ENCODE peak calls at places on chromosome X, in nine cellular contexts. X is astrocyte, M is neural progenitor cell, H is psoas muscle, E is hepatocyte, R is ovary, V is right atrium auricular region, J is prostate gland, P is upper lobe of left lung. I is an unnamed sample.

GRCh38 chrX:40165861-40166260 is 68.1 kb upstream of the BCOR start:
- DNase-seq in X (no peak), P (no peak), J (no peak), E (no peak), R (no peak), M (no peak), H (no peak), V (no peak), I (no peak)

GRCh38 chrX:115233497-115234219 is at the start of gene LRCH2:
- DNase-seq in J (peak), P (peak), H (peak), X (peak), E (peak), M (peak), R (peak), V (no peak), I (peak)

GRCh38 chrX:53048169-53049126 is at the start of gene GPR173:
- DNase-seq in P (peak), X (peak), H (no peak), E (peak), R (peak), V (no peak), J (no peak), M (peak), I (peak)

GRCh38 chrX:47198687-47199080 is 5.1 kb downstream of the UBA1 start:
- DNase-seq in H (peak), R (no peak), M (no peak), X (no peak), P (no peak), J (no peak), E (no peak), V (no peak), I (no peak)

GRCh38 chrX:125131146-125131545 is 188.5 kb upstream of the TEX13C start:
- DNase-seq in H (no peak), M (peak), J (no peak), V (no peak), P (no peak), E (peak), R (no peak), X (no peak), I (no peak)

GRCh38 chrX:15739886-15740285 is 1.8 kb downstream of the CA5B start:
- DNase-seq in R (no peak), X (no peak), H (no peak), E (no peak), V (no peak), J (no peak), P (no peak), M (no peak), I (no peak)

GRCh38 chrX:56728321-56728720 is 722 bp upstream of the NBDY start:
- DNase-seq in R (no peak), X (no peak), V (no peak), J (no peak), P (no peak), M (no peak), H (no peak), E (no peak), I (no peak)

GRCh38 chrX:147376601-147377387 is 534.9 kb upstream of the FMR1 start:
- DNase-seq in M (peak), E (no peak), H (peak), P (no peak), V (no peak), J (no peak), X (no peak), R (no peak), I (no peak)

GRCh38 chrX:100946521-100946920 is 17.8 kb upstream of the XKRX start:
- DNase-seq in P (no peak), J (no peak), R (no peak), E (no peak), H (no peak), X (peak), M (no peak), V (no peak), I (no peak)

GRCh38 chrX:151398346-151398745 is 1.3 kb downstream of the VMA21 start:
- DNase-seq in V (no peak), M (no peak), H (no peak), R (no peak), X (no peak), J (no peak), E (no peak), P (no peak), I (no peak)

GRCh38 chrX:16743604-16744325 is 24.4 kb downstream of the SYAP1 start:
- DNase-seq in V (no peak), R (no peak), H (no peak), M (no peak), P (no peak), X (peak), J (no peak), E (no peak), I (no peak)

GRCh38 chrX:47217121-47217851 is 1.2 kb upstream of the CDK16 start:
- DNase-seq in R (peak), H (no peak), E (peak), V (no peak), M (no peak), X (peak), P (peak), J (peak), I (no peak)

GRCh38 chrX:136346506-136346905 is 45.7 kb downstream of the ADGRG4 start:
- DNase-seq in V (no peak), X (no peak), M (no peak), H (no peak), P (no peak), R (no peak), J (no peak), E (no peak), I (no peak)

GRCh38 chrX:47587091-47587891 is 5.1 kb downstream of the TIMP1 start:
- DNase-seq in P (no peak), V (no peak), J (no peak), M (no peak), E (no peak), X (no peak), H (no peak), R (no peak), I (no peak)

GRCh38 chrX:48761674-48762471 is at the start of gene GLOD5:
- DNase-seq in X (no peak), E (peak), H (no peak), M (peak), J (peak), P (peak), V (no peak), R (peak), I (peak)

GRCh38 chrX:16320765-16321355 is 153.6 kb downstream of the MAGEB17 start:
- DNase-seq in H (no peak), X (peak), E (no peak), P (no peak), V (no peak), R (no peak), J (no peak), M (no peak), I (no peak)

GRCh38 chrX:45697591-45697990 is 496.9 kb upstream of the DIPK2B start:
- DNase-seq in X (peak), M (no peak), V (no peak), P (no peak), J (no peak), R (no peak), E (no peak), H (no peak), I (no peak)

GRCh38 chrX:54708404-54708803 is 89.7 kb downstream of the ITIH6 start:
- DNase-seq in V (no peak), M (no peak), P (no peak), J (no peak), R (no peak), H (no peak), E (no peak), X (no peak), I (no peak)

GRCh38 chrX:37076983-37077382 is 68.8 kb downstream of the FAM47C start:
- DNase-seq in J (no peak), R (no peak), X (no peak), P (no peak), H (no peak), E (no peak), V (no peak), M (no peak), I (no peak)

GRCh38 chrX:75211976-75212375 is 55.9 kb upstream of the ABCB7 start:
- DNase-seq in R (no peak), X (no peak), P (no peak), V (no peak), J (no peak), E (no peak), M (no peak), H (no peak), I (no peak)

GRCh38 chrX:79266702-79267101 is 100.4 kb downstream of the ITM2A start:
- DNase-seq in R (no peak), X (no peak), V (no peak), M (no peak), H (no peak), E (no peak), P (no peak), J (no peak), I (no peak)

GRCh38 chrX:13669246-13669689 is 16.3 kb downstream of the TCEANC start:
- DNase-seq in R (peak), M (no peak), P (no peak), J (peak), H (no peak), X (peak), E (peak), V (peak), I (no peak)

GRCh38 chrX:139049455-139049854 is 337.9 kb upstream of the FGF13 start:
- DNase-seq in J (no peak), R (no peak), M (no peak), V (no peak), P (no peak), E (no peak), X (peak), H (no peak), I (no peak)

GRCh38 chrX:11257711-11258110 is 35.5 kb upstream of the AMELX start:
- DNase-seq in R (no peak), V (no peak), P (no peak), X (no peak), E (peak), H (no peak), M (peak), J (no peak), I (no peak)

GRCh38 chrX:47515941-47516649 is 33.1 kb upstream of the ZNF41 start:
- DNase-seq in P (no peak), V (no peak), H (no peak), J (no peak), E (no peak), R (no peak), X (peak), M (no peak), I (no peak)

GRCh38 chrX:46865281-46865680 is 28.4 kb downstream of the RP2 start:
- DNase-seq in J (no peak), R (no peak), P (no peak), V (no peak), E (no peak), X (peak), M (no peak), H (no peak), I (no peak)

GRCh38 chrX:148871422-148872152 is 371.2 kb downstream of the AFF2 start:
- DNase-seq in J (no peak), P (no peak), R (no peak), X (peak), E (no peak), M (no peak), V (no peak), H (no peak), I (no peak)

GRCh38 chrX:10620121-10620699 is at the start of gene MID1:
- DNase-seq in H (peak), X (peak), R (peak), E (peak), P (peak), M (peak), J (peak), V (peak), I (peak)

GRCh38 chrX:40749874-40750273 is 14.5 kb upstream of the MED14 start:
- DNase-seq in J (no peak), X (no peak), E (no peak), H (no peak), V (no peak), P (no peak), M (no peak), R (no peak), I (no peak)

GRCh38 chrX:46203115-46203514 is 342.1 kb downstream of the ZNF674 start:
- DNase-seq in J (no peak), R (no peak), P (no peak), H (no peak), E (no peak), V (no peak), X (peak), M (no peak), I (no peak)

GRCh38 chrX:129957241-129958099 is 25.0 kb upstream of the BCORL1 start:
- DNase-seq in V (peak), J (no peak), P (peak), X (peak), R (peak), E (peak), H (peak), M (peak), I (peak)

GRCh38 chrX:106862972-106863688 is 40.0 kb downstream of the RIPPLY1 start:
- DNase-seq in X (no peak), P (peak), R (no peak), M (peak), E (peak), V (no peak), H (no peak), J (no peak), I (peak)

GRCh38 chrX:128020701-128021100 is 31.5 kb downstream of the ACTRT1 start:
- DNase-seq in M (no peak), P (no peak), J (no peak), R (no peak), V (no peak), H (no peak), X (peak), E (peak), I (no peak)

GRCh38 chrX:84362184-84362838 is 139.9 kb downstream of the HDX start:
- DNase-seq in V (no peak), J (no peak), H (no peak), M (no peak), E (peak), X (no peak), P (no peak), R (no peak), I (no peak)

GRCh38 chrX:119118780-119119395 is 8.7 kb downstream of the KIAA1210 start:
- DNase-seq in R (peak), E (peak), X (peak), V (no peak), P (no peak), H (peak), M (peak), J (peak), I (peak)

GRCh38 chrX:74291577-74291963 is 12.4 kb upstream of the ZCCHC13 start:
- DNase-seq in X (no peak), J (no peak), V (no peak), R (no peak), H (no peak), P (no peak), E (no peak), M (no peak), I (no peak)

GRCh38 chrX:77953708-77954107 is 15.7 kb downstream of the PGAM4 start:
- DNase-seq in J (peak), P (no peak), E (no peak), V (no peak), M (no peak), R (no peak), X (peak), H (no peak), I (no peak)

GRCh38 chrX:41824551-41824950 is 98.8 kb downstream of the CASK start:
- DNase-seq in R (no peak), M (no peak), E (peak), X (peak), H (no peak), P (no peak), V (no peak), J (no peak), I (no peak)

GRCh38 chrX:136819026-136819425 is 38.3 kb upstream of the ARHGEF6 start:
- DNase-seq in V (no peak), J (no peak), E (no peak), R (no peak), H (no peak), M (no peak), X (no peak), P (no peak), I (no peak)

DNA sequence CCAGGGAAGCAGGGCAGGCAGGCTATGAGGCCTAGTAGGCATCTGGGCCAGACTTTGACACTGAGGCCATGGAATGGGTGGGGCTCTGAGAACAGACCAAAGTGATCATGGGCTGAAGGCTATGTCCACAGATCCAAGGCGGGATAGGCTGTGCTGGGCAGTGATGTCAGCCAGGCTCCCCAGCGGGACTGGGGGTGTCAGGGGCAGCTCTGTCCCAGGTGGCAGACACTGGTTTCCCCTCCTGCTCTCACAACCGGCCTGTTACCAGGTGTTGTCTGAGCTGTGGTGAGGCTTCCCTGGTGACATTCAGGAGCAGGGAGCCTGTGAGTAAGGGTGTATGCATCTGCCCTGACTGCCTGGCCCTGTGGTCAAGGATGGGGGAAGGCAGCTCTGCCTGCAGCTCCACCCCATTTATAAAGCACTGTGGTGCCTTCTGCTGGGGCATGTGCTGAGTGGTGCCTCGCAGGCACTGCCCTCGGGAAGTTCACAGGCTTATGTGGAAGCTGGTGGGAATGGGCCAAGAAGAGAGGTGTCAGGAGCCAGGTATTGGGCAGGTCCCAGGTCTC is 2.9 kb downstream of the IL9R start:
- DNase-seq in X (no peak), E (peak), R (no peak), H (no peak), J (no peak), P (no peak), M (no peak), V (no peak), I (no peak)
- H3K27ac ChIP-seq in X (no peak), E (no peak), R (no peak), H (no peak), J (no peak), P (no peak), M (no peak), V (no peak), I (no peak)

GRCh38 chrX:30513284-30513683 is 64.3 kb downstream of the TASL start:
- DNase-seq in P (no peak), E (no peak), X (no peak), H (no peak), J (no peak), R (no peak), M (peak), V (no peak), I (no peak)
- TF ChIP-seq CTCF in P (peak), E (peak), X (peak), H (peak), J (no peak), R (no peak), M (peak), V (no peak), I (peak)

GRCh38 chrX:44344194-44344593 is 722 bp upstream of the EFHC2 start:
- DNase-seq in E (no peak), J (no peak), P (no peak), X (no peak), M (no peak), V (no peak), R (peak), H (no peak), I (no peak)
- H3K27ac ChIP-seq in E (peak), J (no peak), P (peak), X (no peak), M (no peak), V (peak), R (no peak), H (no peak), I (no peak)

DNA sequence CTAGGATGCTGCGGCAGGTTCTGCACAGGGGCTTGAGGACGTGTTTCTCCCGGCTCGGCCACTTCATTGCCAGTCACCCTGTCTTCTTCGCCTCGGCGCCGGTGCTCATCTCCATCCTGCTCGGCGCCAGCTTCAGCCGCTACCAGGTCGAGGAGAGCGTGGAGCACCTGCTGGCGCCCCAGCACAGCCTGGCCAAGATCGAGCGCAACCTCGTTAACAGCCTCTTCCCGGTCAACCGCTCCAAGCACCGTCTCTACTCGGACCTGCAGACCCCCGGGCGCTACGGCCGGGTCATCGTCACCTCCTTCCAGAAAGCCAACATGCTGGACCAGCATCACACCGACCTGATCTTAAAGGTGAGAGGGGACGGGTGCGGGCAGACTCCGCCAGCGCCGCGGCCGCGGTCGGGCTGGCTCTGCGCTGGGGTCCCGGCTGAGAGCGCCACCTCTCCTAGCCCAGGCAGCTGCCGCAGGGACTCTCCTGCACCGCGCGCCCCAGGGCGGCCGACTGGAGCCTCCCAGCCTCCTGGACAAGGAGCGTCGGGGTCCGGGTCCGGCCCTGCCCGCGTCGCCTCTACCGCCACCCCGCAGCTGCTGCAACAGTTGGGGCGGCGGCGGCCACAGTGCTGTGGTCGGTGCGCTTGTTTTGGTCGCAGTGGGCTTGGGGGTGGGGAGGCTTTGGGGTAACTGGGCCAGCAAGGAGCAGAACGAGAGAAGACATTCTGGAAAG is 386 bp downstream of the PTCHD1 start:
- DNase-seq in E (peak), V (no peak), J (no peak), M (peak), X (no peak), R (no peak), P (peak), H (peak), I (peak)
- TF ChIP-seq CTCF in E (no peak), V (no peak), J (no peak), M (no peak), X (no peak), R (no peak), P (no peak), H (no peak), I (no peak)

GRCh38 chrX:134513091-134513490 is 53.1 kb downstream of the HPRT1 start:
- DNase-seq in X (no peak), P (no peak), R (no peak), J (no peak), E (no peak), H (no peak), V (no peak), M (no peak), I (no peak)

DNA sequence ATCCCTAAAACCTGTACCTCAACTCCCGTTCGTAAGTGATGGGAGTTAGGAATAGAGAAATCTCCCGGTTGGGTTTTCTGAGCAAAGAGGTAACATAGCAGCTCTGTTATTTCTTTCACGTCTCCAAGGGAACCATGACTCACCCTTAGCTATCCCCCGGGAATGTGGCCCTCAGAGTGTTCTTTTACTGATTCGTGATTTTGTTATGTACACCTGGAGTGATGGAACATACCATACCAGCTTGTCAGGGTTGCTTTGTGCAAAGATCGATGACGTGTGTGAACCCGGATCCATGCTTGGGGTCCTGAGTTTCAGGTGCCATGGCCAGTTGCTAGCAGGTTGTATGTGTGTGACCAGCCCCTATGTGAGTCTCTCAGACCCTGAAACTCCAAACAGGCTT is 52.6 kb downstream of the HPRT1 start:
- DNase-seq in X (peak), J (no peak), E (peak), R (no peak), P (no peak), H (no peak), M (no peak), V (no peak), I (no peak)
- H3K27ac ChIP-seq in X (peak), J (no peak), E (no peak), R (no peak), P (no peak), H (no peak), M (no peak), V (no peak), I (no peak)

GRCh38 chrX:68822641-68823410 is 6.0 kb upstream of the EFNB1 start:
- DNase-seq in M (peak), E (peak), P (no peak), X (peak), V (no peak), H (peak), R (peak), J (no peak), I (peak)
- TF ChIP-seq CTCF in M (peak), E (peak), P (peak), X (peak), V (no peak), H (peak), R (peak), J (peak), I (peak)